ENCODE peak calls at places on chromosomes 1 and 21, in ten cellular contexts. One of them, this sample, is unnamed.

GRCh38 chr1:207951652-207952051 is 40.7 kb upstream of the CD34 start:
- DNase-seq in astrocyte of the cerebellum: no peak
- DNase-seq in cardiac fibroblast: no peak
- DNase-seq in astrocyte of the spinal cord: no peak
- DNase-seq in lower lobe of right lung: no peak
- DNase-seq in A549: no peak
- DNase-seq in OCI-LY7: no peak
- DNase-seq in brain microvascular endothelial cell: no peak
- DNase-seq in stomach: no peak
- DNase-seq in fibroblast of lung: no peak
- DNase-seq in this sample: no peak

GRCh38 chr1:243956448-243956847 is 94.6 kb upstream of the ZBTB18 start:
- DNase-seq in OCI-LY7: no peak
- DNase-seq in fibroblast of lung: peak
- DNase-seq in stomach: no peak
- DNase-seq in cardiac fibroblast: no peak
- DNase-seq in astrocyte of the spinal cord: no peak
- DNase-seq in brain microvascular endothelial cell: no peak
- DNase-seq in astrocyte of the cerebellum: no peak
- DNase-seq in A549: no peak
- DNase-seq in lower lobe of right lung: no peak
- DNase-seq in this sample: peak

GRCh38 chr1:240803151-240803550 is 191.2 kb upstream of the GREM2 start:
- DNase-seq in fibroblast of lung: peak
- DNase-seq in astrocyte of the cerebellum: no peak
- DNase-seq in OCI-LY7: no peak
- DNase-seq in astrocyte of the spinal cord: peak
- DNase-seq in lower lobe of right lung: no peak
- DNase-seq in brain microvascular endothelial cell: peak
- DNase-seq in stomach: no peak
- DNase-seq in A549: peak
- DNase-seq in cardiac fibroblast: peak
- DNase-seq in this sample: peak

GRCh38 chr21:28943631-28944030 is 49.0 kb downstream of the LTN1 start:
- DNase-seq in OCI-LY7: no peak
- DNase-seq in brain microvascular endothelial cell: peak
- DNase-seq in cardiac fibroblast: peak
- DNase-seq in fibroblast of lung: peak
- DNase-seq in A549: no peak
- DNase-seq in astrocyte of the cerebellum: no peak
- DNase-seq in stomach: no peak
- DNase-seq in lower lobe of right lung: no peak
- DNase-seq in astrocyte of the spinal cord: no peak
- DNase-seq in this sample: peak

GRCh38 chr1:47536646-47537118 is 98.8 kb downstream of the FOXD2 start:
- DNase-seq in lower lobe of right lung: no peak
- DNase-seq in stomach: no peak
- DNase-seq in OCI-LY7: no peak
- DNase-seq in A549: no peak
- DNase-seq in fibroblast of lung: no peak
- DNase-seq in brain microvascular endothelial cell: no peak
- DNase-seq in cardiac fibroblast: no peak
- DNase-seq in astrocyte of the spinal cord: no peak
- DNase-seq in astrocyte of the cerebellum: no peak
- DNase-seq in this sample: no peak

GRCh38 chr1:75855010-75855409 is 58.3 kb downstream of the MSH4 start:
- DNase-seq in stomach: no peak
- DNase-seq in brain microvascular endothelial cell: peak
- DNase-seq in cardiac fibroblast: peak
- DNase-seq in A549: peak
- DNase-seq in lower lobe of right lung: no peak
- DNase-seq in OCI-LY7: no peak
- DNase-seq in fibroblast of lung: peak
- DNase-seq in astrocyte of the spinal cord: peak
- DNase-seq in astrocyte of the cerebellum: no peak
- DNase-seq in this sample: peak

GRCh38 chr1:195604287-195604686 is 1004.0 kb downstream of the KCNT2 start:
- DNase-seq in astrocyte of the cerebellum: no peak
- DNase-seq in cardiac fibroblast: no peak
- DNase-seq in A549: peak
- DNase-seq in OCI-LY7: no peak
- DNase-seq in fibroblast of lung: peak
- DNase-seq in lower lobe of right lung: no peak
- DNase-seq in brain microvascular endothelial cell: no peak
- DNase-seq in astrocyte of the spinal cord: peak
- DNase-seq in stomach: no peak
- DNase-seq in this sample: no peak

GRCh38 chr1:205980182-205980830 is 22.9 kb downstream of the RAB7B start:
- DNase-seq in fibroblast of lung: no peak
- DNase-seq in A549: no peak
- DNase-seq in astrocyte of the cerebellum: no peak
- DNase-seq in lower lobe of right lung: no peak
- DNase-seq in brain microvascular endothelial cell: no peak
- DNase-seq in stomach: no peak
- DNase-seq in cardiac fibroblast: peak
- DNase-seq in OCI-LY7: no peak
- DNase-seq in astrocyte of the spinal cord: no peak
- DNase-seq in this sample: no peak

GRCh38 chr1:239861985-239862384 is 229.7 kb upstream of the FMN2 start:
- DNase-seq in astrocyte of the spinal cord: no peak
- DNase-seq in OCI-LY7: no peak
- DNase-seq in lower lobe of right lung: no peak
- DNase-seq in cardiac fibroblast: no peak
- DNase-seq in astrocyte of the cerebellum: no peak
- DNase-seq in fibroblast of lung: no peak
- DNase-seq in A549: no peak
- DNase-seq in stomach: no peak
- DNase-seq in brain microvascular endothelial cell: no peak
- DNase-seq in this sample: no peak

GRCh38 chr21:20451051-20451450 is 547.2 kb upstream of the NCAM2 start:
- DNase-seq in brain microvascular endothelial cell: no peak
- DNase-seq in cardiac fibroblast: no peak
- DNase-seq in OCI-LY7: no peak
- DNase-seq in A549: no peak
- DNase-seq in fibroblast of lung: no peak
- DNase-seq in astrocyte of the cerebellum: no peak
- DNase-seq in astrocyte of the spinal cord: peak
- DNase-seq in stomach: no peak
- DNase-seq in lower lobe of right lung: no peak
- DNase-seq in this sample: peak

GRCh38 chr1:7432896-7433380 is 338.2 kb upstream of the VAMP3 start:
- DNase-seq in A549: no peak
- DNase-seq in OCI-LY7: no peak
- DNase-seq in fibroblast of lung: no peak
- DNase-seq in stomach: no peak
- DNase-seq in lower lobe of right lung: peak
- DNase-seq in cardiac fibroblast: no peak
- DNase-seq in astrocyte of the spinal cord: no peak
- DNase-seq in brain microvascular endothelial cell: no peak
- DNase-seq in astrocyte of the cerebellum: no peak
- DNase-seq in this sample: no peak

GRCh38 chr1:67645495-67646144 is 39.4 kb upstream of the GADD45A start:
- DNase-seq in cardiac fibroblast: peak
- DNase-seq in stomach: peak
- DNase-seq in OCI-LY7: no peak
- DNase-seq in brain microvascular endothelial cell: peak
- DNase-seq in A549: peak
- DNase-seq in lower lobe of right lung: no peak
- DNase-seq in astrocyte of the cerebellum: no peak
- DNase-seq in fibroblast of lung: no peak
- DNase-seq in astrocyte of the spinal cord: no peak
- DNase-seq in this sample: peak

GRCh38 chr1:20367626-20368025 is 77.0 kb downstream of the VWA5B1 start:
- DNase-seq in brain microvascular endothelial cell: no peak
- DNase-seq in stomach: no peak
- DNase-seq in OCI-LY7: no peak
- DNase-seq in astrocyte of the spinal cord: no peak
- DNase-seq in A549: no peak
- DNase-seq in astrocyte of the cerebellum: no peak
- DNase-seq in fibroblast of lung: no peak
- DNase-seq in cardiac fibroblast: no peak
- DNase-seq in lower lobe of right lung: no peak
- DNase-seq in this sample: no peak

GRCh38 chr1:20362856-20363255 is 72.2 kb downstream of the VWA5B1 start:
- DNase-seq in cardiac fibroblast: no peak
- DNase-seq in brain microvascular endothelial cell: no peak
- DNase-seq in fibroblast of lung: no peak
- DNase-seq in lower lobe of right lung: no peak
- DNase-seq in astrocyte of the cerebellum: no peak
- DNase-seq in stomach: no peak
- DNase-seq in A549: no peak
- DNase-seq in astrocyte of the spinal cord: no peak
- DNase-seq in OCI-LY7: no peak
- DNase-seq in this sample: no peak

GRCh38 chr1:20366766-20367602 is 76.3 kb downstream of the VWA5B1 start:
- DNase-seq in A549: peak
- DNase-seq in cardiac fibroblast: peak
- DNase-seq in stomach: no peak
- DNase-seq in brain microvascular endothelial cell: peak
- DNase-seq in astrocyte of the cerebellum: peak
- DNase-seq in OCI-LY7: peak
- DNase-seq in lower lobe of right lung: no peak
- DNase-seq in fibroblast of lung: peak
- DNase-seq in astrocyte of the spinal cord: peak
- DNase-seq in this sample: peak

GRCh38 chr1:20366076-20366765 is 75.5 kb downstream of the VWA5B1 start:
- DNase-seq in cardiac fibroblast: no peak
- DNase-seq in lower lobe of right lung: no peak
- DNase-seq in astrocyte of the cerebellum: no peak
- DNase-seq in astrocyte of the spinal cord: no peak
- DNase-seq in fibroblast of lung: peak
- DNase-seq in stomach: no peak
- DNase-seq in brain microvascular endothelial cell: no peak
- DNase-seq in A549: no peak
- DNase-seq in OCI-LY7: no peak
- DNase-seq in this sample: no peak

GRCh38 chr1:20365421-20366075 is 74.9 kb downstream of the VWA5B1 start:
- DNase-seq in fibroblast of lung: no peak
- DNase-seq in brain microvascular endothelial cell: no peak
- DNase-seq in astrocyte of the cerebellum: no peak
- DNase-seq in OCI-LY7: no peak
- DNase-seq in astrocyte of the spinal cord: no peak
- DNase-seq in A549: no peak
- DNase-seq in stomach: no peak
- DNase-seq in lower lobe of right lung: no peak
- DNase-seq in cardiac fibroblast: no peak
- DNase-seq in this sample: no peak
- H3K4me3 ChIP-seq in fibroblast of lung: no peak
- H3K4me3 ChIP-seq in brain microvascular endothelial cell: no peak
- H3K4me3 ChIP-seq in astrocyte of the cerebellum: no peak
- H3K4me3 ChIP-seq in OCI-LY7: no peak
- H3K4me3 ChIP-seq in astrocyte of the spinal cord: no peak
- H3K4me3 ChIP-seq in A549: no peak
- H3K4me3 ChIP-seq in stomach: no peak
- H3K4me3 ChIP-seq in lower lobe of right lung: no peak
- H3K4me3 ChIP-seq in cardiac fibroblast: no peak
- H3K4me3 ChIP-seq in this sample: no peak

DNA sequence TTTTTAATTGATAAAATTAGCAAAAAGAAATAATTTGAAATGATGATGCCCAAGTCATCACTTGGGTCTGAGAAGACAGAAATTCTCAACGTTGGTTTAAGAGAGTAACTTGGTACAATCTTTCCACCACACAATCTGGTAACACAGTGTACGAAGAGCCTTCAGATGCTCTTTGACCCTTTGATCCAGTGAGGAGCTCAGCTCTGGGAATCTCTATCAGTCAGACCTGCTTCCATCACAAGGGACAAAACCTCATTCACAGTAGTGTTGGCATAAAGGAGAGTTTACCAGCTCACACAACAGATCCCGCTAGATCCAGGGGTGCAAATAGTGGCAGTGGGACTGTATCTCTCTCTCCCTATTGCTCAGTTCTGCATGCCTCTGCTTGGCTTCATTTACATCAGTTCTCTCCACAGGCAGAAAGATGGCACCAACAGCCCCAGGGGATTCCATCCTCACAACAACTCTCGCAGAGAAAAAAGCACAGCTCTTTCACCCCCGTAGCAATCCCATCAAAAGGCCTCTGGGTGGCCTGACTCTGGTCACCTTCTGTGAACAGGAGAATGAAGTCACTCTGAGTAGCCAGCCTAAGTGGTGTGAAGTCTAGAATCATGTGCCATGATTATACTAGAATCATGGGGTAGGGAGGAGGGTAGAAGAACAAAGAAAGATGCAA is 119.7 kb downstream of the ZNF281 start:
- DNase-seq in brain microvascular endothelial cell: peak
- DNase-seq in OCI-LY7: peak
- DNase-seq in fibroblast of lung: no peak
- DNase-seq in stomach: no peak
- DNase-seq in cardiac fibroblast: peak
- DNase-seq in astrocyte of the spinal cord: no peak
- DNase-seq in A549: peak
- DNase-seq in lower lobe of right lung: no peak
- DNase-seq in astrocyte of the cerebellum: no peak
- DNase-seq in this sample: peak
- TF ChIP-seq CTCF in brain microvascular endothelial cell: peak
- TF ChIP-seq CTCF in OCI-LY7: peak
- TF ChIP-seq CTCF in fibroblast of lung: no peak
- TF ChIP-seq CTCF in stomach: no peak
- TF ChIP-seq CTCF in cardiac fibroblast: no peak
- TF ChIP-seq CTCF in astrocyte of the spinal cord: no peak
- TF ChIP-seq CTCF in A549: peak
- TF ChIP-seq CTCF in lower lobe of right lung: no peak
- TF ChIP-seq CTCF in astrocyte of the cerebellum: no peak
- TF ChIP-seq CTCF in this sample: peak

DNA sequence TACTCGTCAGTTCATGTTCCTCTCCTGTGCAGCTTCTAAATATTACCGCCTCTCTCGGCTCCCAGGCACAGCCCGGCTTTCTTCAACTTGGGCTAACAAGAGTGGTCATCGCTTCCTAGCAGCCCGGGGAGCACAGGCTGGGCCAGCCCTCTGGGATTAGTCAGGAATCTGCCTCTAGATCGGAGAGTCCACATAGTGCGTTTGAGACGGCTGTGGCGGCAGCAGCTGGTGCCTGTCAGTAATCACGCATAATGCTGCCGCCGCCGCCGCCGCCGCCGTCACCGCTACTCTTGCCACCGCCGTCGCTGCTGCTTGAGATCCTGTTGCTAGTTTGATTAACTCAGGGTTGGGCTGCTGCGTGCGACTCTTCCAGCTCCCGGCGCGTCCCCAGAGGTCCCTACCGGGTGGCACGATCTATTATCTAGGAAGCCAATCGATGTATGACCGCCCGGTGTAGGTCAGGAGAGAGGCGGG is at the start of gene RXRG:
- DNase-seq in stomach: peak
- DNase-seq in astrocyte of the spinal cord: peak
- DNase-seq in A549: no peak
- DNase-seq in cardiac fibroblast: peak
- DNase-seq in fibroblast of lung: no peak
- DNase-seq in brain microvascular endothelial cell: no peak
- DNase-seq in OCI-LY7: no peak
- DNase-seq in astrocyte of the cerebellum: no peak
- DNase-seq in lower lobe of right lung: peak
- DNase-seq in this sample: no peak
- H3K4me3 ChIP-seq in stomach: peak
- H3K4me3 ChIP-seq in astrocyte of the spinal cord: no peak
- H3K4me3 ChIP-seq in A549: no peak
- H3K4me3 ChIP-seq in cardiac fibroblast: no peak
- H3K4me3 ChIP-seq in fibroblast of lung: no peak
- H3K4me3 ChIP-seq in brain microvascular endothelial cell: no peak
- H3K4me3 ChIP-seq in OCI-LY7: no peak
- H3K4me3 ChIP-seq in astrocyte of the cerebellum: no peak
- H3K4me3 ChIP-seq in lower lobe of right lung: peak
- H3K4me3 ChIP-seq in this sample: no peak

GRCh38 chr1:12049625-12050024 is 13.5 kb upstream of the TNFRSF8 start:
- DNase-seq in brain microvascular endothelial cell: no peak
- DNase-seq in fibroblast of lung: no peak
- DNase-seq in lower lobe of right lung: no peak
- DNase-seq in stomach: no peak
- DNase-seq in OCI-LY7: no peak
- DNase-seq in A549: no peak
- DNase-seq in astrocyte of the cerebellum: no peak
- DNase-seq in cardiac fibroblast: no peak
- DNase-seq in astrocyte of the spinal cord: no peak
- DNase-seq in this sample: no peak
- TF ChIP-seq CTCF in brain microvascular endothelial cell: no peak
- TF ChIP-seq CTCF in fibroblast of lung: no peak
- TF ChIP-seq CTCF in lower lobe of right lung: no peak
- TF ChIP-seq CTCF in stomach: no peak
- TF ChIP-seq CTCF in OCI-LY7: peak
- TF ChIP-seq CTCF in A549: no peak
- TF ChIP-seq CTCF in astrocyte of the cerebellum: no peak
- TF ChIP-seq CTCF in cardiac fibroblast: no peak
- TF ChIP-seq CTCF in astrocyte of the spinal cord: no peak
- TF ChIP-seq CTCF in this sample: peak